ENCODE peak calls at places on chromosomes 5 and 9, in seven cellular contexts. G is WERI-Rb-1; N is stimulated activated CD8-positive, alpha-beta memory T cell treated with anti-CD3 and anti-CD28 coated beads, Interleukin-2, amount 100 ng/mL, for 1 hour; R is left lobe of liver; D is lower lobe of right lung; Z is left lung; Y is MV-4-11. A is an unnamed sample.

GRCh38 chr5:171596391-171596878 is 177.0 kb downstream of the FGF18 start:
- DNase-seq in N (no peak), Y (no peak), D (peak), G (no peak), Z (peak), R (no peak), A (no peak)

GRCh38 chr9:87573841-87574342 is 76.2 kb downstream of the DAPK1 start:
- DNase-seq in Z (no peak), R (no peak), N (no peak), D (no peak), G (no peak), Y (no peak), A (no peak)

GRCh38 chr9:112338561-112338960 is 5.1 kb upstream of the PTBP3 start:
- DNase-seq in R (no peak), N (no peak), Y (peak), G (no peak), Z (no peak), D (no peak), A (no peak)

GRCh38 chr9:113955076-113955752 is 79.1 kb downstream of the ZNF618 start:
- DNase-seq in N (no peak), R (peak), Y (peak), D (no peak), Z (no peak), G (no peak), A (no peak)

GRCh38 chr9:27564031-27564430 is 9.2 kb downstream of the C9orf72 start:
- DNase-seq in D (no peak), Y (peak), R (no peak), G (no peak), Z (no peak), N (no peak), A (no peak)

GRCh38 chr9:126156898-126157297 is 169.7 kb upstream of the MVB12B start:
- DNase-seq in G (no peak), N (no peak), R (no peak), Y (no peak), Z (peak), D (no peak), A (no peak)

GRCh38 chr9:128716581-128717254 is 7.2 kb downstream of the ZDHHC12 start:
- DNase-seq in Y (no peak), Z (peak), N (no peak), R (no peak), G (no peak), D (peak), A (no peak)

GRCh38 chr5:71865202-71865601 is 146.1 kb downstream of the CARTPT start:
- DNase-seq in N (no peak), Y (no peak), D (no peak), G (no peak), Z (no peak), R (no peak), A (no peak)

GRCh38 chr9:90064248-90064647 is 459.4 kb downstream of the GADD45G start:
- DNase-seq in Z (no peak), N (no peak), G (no peak), R (peak), Y (no peak), D (no peak), A (no peak)

GRCh38 chr5:11496127-11496719 is 408.0 kb downstream of the CTNND2 start:
- DNase-seq in Z (no peak), R (no peak), D (no peak), G (no peak), Y (no peak), N (no peak), A (no peak)

GRCh38 chr5:120778491-120779293 is 314.6 kb downstream of the PRR16 start:
- DNase-seq in R (no peak), Z (no peak), N (no peak), Y (no peak), G (no peak), D (no peak), A (no peak)

GRCh38 chr9:128169925-128170324 is 9.9 kb downstream of the BBLN start:
- DNase-seq in Z (no peak), G (peak), N (no peak), R (no peak), D (no peak), Y (no peak), A (no peak)

GRCh38 chr9:128494108-128494742 is 10.3 kb upstream of the GLE1 start:
- DNase-seq in Z (no peak), D (peak), Y (no peak), R (peak), N (no peak), G (peak), A (no peak)

GRCh38 chr9:130254753-130255637 is 10.6 kb upstream of the HMCN2 start:
- DNase-seq in G (no peak), Z (no peak), D (no peak), Y (no peak), R (peak), N (no peak), A (no peak)

A was measured in GM12892.